ENCODE peak calls at places on chromosomes 7 and 10, in seven cellular contexts. O, G, K, F, E, L and D are unnamed samples.

GRCh38 chr10:79202188-79203013 is 133.6 kb downstream of the ZMIZ1 start:
- DNase-seq in K (peak; percentile 64), F (peak; percentile 29), L (no peak), E (no peak), G (peak; percentile 6), O (peak; percentile 43), D (peak; percentile 63)

GRCh38 chr7:22361795-22362194 is 4.8 kb upstream of the RAPGEF5 start:
- DNase-seq in O (no peak), F (peak; percentile 69), E (peak; percentile 67), K (no peak), G (no peak), L (peak; percentile 89), D (no peak)

GRCh38 chr7:50507898-50508470 is 57.2 kb downstream of the DDC start:
- DNase-seq in G (no peak), E (no peak), K (no peak), O (no peak), L (no peak), F (no peak), D (no peak)

GRCh38 chr10:30158325-30158960 is 99.1 kb upstream of the JCAD start:
- DNase-seq in K (no peak), E (no peak), O (peak; percentile 52), L (no peak), G (no peak), F (no peak), D (no peak)

GRCh38 chr10:103789771-103790201 is 65.6 kb downstream of the SH3PXD2A start:
- DNase-seq in O (no peak), G (no peak), L (no peak), E (peak; percentile 83), K (no peak), F (peak; percentile 77), D (no peak)

GRCh38 chr7:123070702-123071286 is 75.3 kb upstream of the TAS2R16 start:
- DNase-seq in F (peak; percentile 60), L (no peak), O (peak; percentile 20), G (no peak), E (no peak), K (no peak), D (no peak)

GRCh38 chr10:132570771-132571564 is 33.4 kb downstream of the INPP5A start:
- DNase-seq in O (no peak), E (peak; percentile 58), L (no peak), F (peak; percentile 43), K (no peak), G (no peak), D (no peak)

GRCh38 chr10:35633006-35633980 is 8.8 kb downstream of the FZD8 start:
- DNase-seq in O (no peak), K (no peak), F (no peak), E (no peak), G (no peak), L (no peak), D (no peak)

GRCh38 chr10:126101744-126102143 is 205.4 kb downstream of the FANK1 start:
- DNase-seq in L (no peak), F (no peak), K (no peak), E (no peak), G (no peak), O (no peak), D (no peak)

GRCh38 chr10:73643362-73643761 is 2.1 kb upstream of the MYOZ1 start:
- DNase-seq in L (no peak), K (no peak), O (no peak), F (no peak), G (no peak), E (no peak), D (no peak)

GRCh38 chr7:129617607-129618006 is 6.1 kb downstream of the NRF1 start:
- DNase-seq in L (no peak), F (no peak), E (no peak), K (no peak), G (no peak), O (peak; percentile 20), D (no peak)